ENCODE peak calls at places on chromosomes 13 and 19, in six cellular contexts. I, Y, E, P, Z and L are unnamed samples.

GRCh38 chr13:34696296-34696695 is 245.8 kb upstream of the NBEA start:
- DNase-seq in I (no peak), Y (no peak), E (no peak), P (no peak), Z (no peak), L (no peak)

GRCh38 chr13:109790951-109791605 is 4.7 kb upstream of the IRS2 start:
- DNase-seq in I (peak), Y (peak), E (peak), P (peak), Z (peak), L (no peak)

GRCh38 chr13:82833928-82834327 is 1048.3 kb downstream of the SLITRK1 start:
- DNase-seq in I (no peak), Y (no peak), E (peak), P (no peak), Z (peak), L (no peak)

GRCh38 chr19:51511353-51511752 is 9.8 kb upstream of the SIGLEC12 start:
- DNase-seq in I (no peak), Y (peak), E (no peak), P (no peak), Z (peak), L (no peak)

GRCh38 chr19:58560007-58560887 is 1.8 kb upstream of the UBE2M start:
- DNase-seq in I (no peak), Y (no peak), E (no peak), P (no peak), Z (no peak), L (no peak)

GRCh38 chr19:54206030-54206830 is 5.6 kb downstream of the RPS9 start:
- DNase-seq in I (no peak), Y (no peak), E (no peak), P (no peak), Z (no peak), L (no peak)

GRCh38 chr13:30235206-30235605 is 72.1 kb downstream of the KATNAL1 start:
- DNase-seq in I (no peak), Y (no peak), E (no peak), P (no peak), Z (peak), L (no peak)

GRCh38 chr19:35264281-35265125 is 4.3 kb upstream of the USF2 start:
- DNase-seq in I (no peak), Y (no peak), E (no peak), P (no peak), Z (no peak), L (peak)